ENCODE peak calls at places on chromosomes 4 and X, in ten cellular contexts. One of them, this sample, is unnamed.
A peak's percentile ranks its signal among the peaks of the same experiment; 100 is the strongest.

GRCh38 chr4:153218961-153219360 is 14.7 kb downstream of the TRIM2 start:
- DNase-seq in CD8-positive, alpha-beta T cell: no peak
- DNase-seq in mesendoderm: no peak
- DNase-seq in thoracic aorta: no peak
- DNase-seq in stomach: no peak
- DNase-seq in Peyer's patch: no peak
- DNase-seq in neural progenitor cell: no peak
- DNase-seq in endothelial cell of umbilical vein: no peak
- DNase-seq in upper lobe of left lung: no peak
- DNase-seq in CD8-positive, alpha-beta memory T cell: no peak
- DNase-seq in this sample: no peak

GRCh38 chr4:15682340-15682725 is 706 bp downstream of the FAM200B start:
- DNase-seq in CD8-positive, alpha-beta T cell: no peak
- DNase-seq in mesendoderm: no peak
- DNase-seq in thoracic aorta: no peak
- DNase-seq in stomach: no peak
- DNase-seq in Peyer's patch: no peak
- DNase-seq in neural progenitor cell: no peak
- DNase-seq in endothelial cell of umbilical vein: peak; percentile 63
- DNase-seq in upper lobe of left lung: no peak
- DNase-seq in CD8-positive, alpha-beta memory T cell: no peak
- DNase-seq in this sample: no peak

GRCh38 chrX:124863303-124863702 is 456.4 kb upstream of the TEX13C start:
- DNase-seq in CD8-positive, alpha-beta T cell: no peak
- DNase-seq in mesendoderm: peak; percentile 38
- DNase-seq in thoracic aorta: no peak
- DNase-seq in stomach: no peak
- DNase-seq in Peyer's patch: no peak
- DNase-seq in neural progenitor cell: peak; percentile 5
- DNase-seq in endothelial cell of umbilical vein: no peak
- DNase-seq in upper lobe of left lung: no peak
- DNase-seq in CD8-positive, alpha-beta memory T cell: no peak
- DNase-seq in this sample: no peak

GRCh38 chrX:45903781-45904201 is 641.4 kb downstream of the ZNF674 start:
- DNase-seq in CD8-positive, alpha-beta T cell: no peak
- DNase-seq in mesendoderm: peak; percentile 91
- DNase-seq in thoracic aorta: no peak
- DNase-seq in stomach: no peak
- DNase-seq in Peyer's patch: no peak
- DNase-seq in neural progenitor cell: peak; percentile 33
- DNase-seq in endothelial cell of umbilical vein: peak; percentile 1
- DNase-seq in upper lobe of left lung: peak; percentile 24
- DNase-seq in CD8-positive, alpha-beta memory T cell: no peak
- DNase-seq in this sample: no peak

GRCh38 chr4:57342406-57342805 is 232.2 kb upstream of the IGFBP7 start:
- DNase-seq in CD8-positive, alpha-beta T cell: no peak
- DNase-seq in mesendoderm: no peak
- DNase-seq in thoracic aorta: no peak
- DNase-seq in stomach: no peak
- DNase-seq in Peyer's patch: no peak
- DNase-seq in neural progenitor cell: no peak
- DNase-seq in endothelial cell of umbilical vein: no peak
- DNase-seq in upper lobe of left lung: no peak
- DNase-seq in CD8-positive, alpha-beta memory T cell: no peak
- DNase-seq in this sample: no peak

GRCh38 chrX:37824491-37825224 is 22.7 kb downstream of the DYNLT3 start:
- DNase-seq in CD8-positive, alpha-beta T cell: no peak
- DNase-seq in mesendoderm: no peak
- DNase-seq in thoracic aorta: no peak
- DNase-seq in stomach: no peak
- DNase-seq in Peyer's patch: no peak
- DNase-seq in neural progenitor cell: no peak
- DNase-seq in endothelial cell of umbilical vein: no peak
- DNase-seq in upper lobe of left lung: no peak
- DNase-seq in CD8-positive, alpha-beta memory T cell: no peak
- DNase-seq in this sample: no peak

GRCh38 chr4:175996231-175996630 is 69.4 kb upstream of the WDR17 start:
- DNase-seq in CD8-positive, alpha-beta T cell: no peak
- DNase-seq in mesendoderm: no peak
- DNase-seq in thoracic aorta: no peak
- DNase-seq in stomach: no peak
- DNase-seq in Peyer's patch: no peak
- DNase-seq in neural progenitor cell: no peak
- DNase-seq in endothelial cell of umbilical vein: no peak
- DNase-seq in upper lobe of left lung: no peak
- DNase-seq in CD8-positive, alpha-beta memory T cell: no peak
- DNase-seq in this sample: no peak

GRCh38 chr4:99352602-99353580 is at the start of gene ADH1C:
- DNase-seq in CD8-positive, alpha-beta T cell: no peak
- DNase-seq in mesendoderm: no peak
- DNase-seq in thoracic aorta: no peak
- DNase-seq in stomach: no peak
- DNase-seq in Peyer's patch: no peak
- DNase-seq in neural progenitor cell: no peak
- DNase-seq in endothelial cell of umbilical vein: no peak
- DNase-seq in upper lobe of left lung: no peak
- DNase-seq in CD8-positive, alpha-beta memory T cell: no peak
- DNase-seq in this sample: no peak

GRCh38 chr4:6732441-6733357 is 16.7 kb downstream of the BLOC1S4 start:
- DNase-seq in CD8-positive, alpha-beta T cell: no peak
- DNase-seq in mesendoderm: peak; percentile 68
- DNase-seq in thoracic aorta: no peak
- DNase-seq in stomach: peak; percentile 85
- DNase-seq in Peyer's patch: peak; percentile 82
- DNase-seq in neural progenitor cell: no peak
- DNase-seq in endothelial cell of umbilical vein: peak; percentile 15
- DNase-seq in upper lobe of left lung: peak; percentile 86
- DNase-seq in CD8-positive, alpha-beta memory T cell: no peak
- DNase-seq in this sample: peak; percentile 91

GRCh38 chrX:46545111-46546005 is at the start of gene ZNF674:
- DNase-seq in CD8-positive, alpha-beta T cell: peak; percentile 93
- DNase-seq in mesendoderm: peak; percentile 95
- DNase-seq in thoracic aorta: peak; percentile 56
- DNase-seq in stomach: peak; percentile 93
- DNase-seq in Peyer's patch: peak; percentile 96
- DNase-seq in neural progenitor cell: peak; percentile 95
- DNase-seq in endothelial cell of umbilical vein: peak; percentile 91
- DNase-seq in upper lobe of left lung: peak; percentile 92
- DNase-seq in CD8-positive, alpha-beta memory T cell: peak; percentile 92
- DNase-seq in this sample: peak; percentile 94

GRCh38 chr4:126526335-126526734 is 1106.4 kb upstream of the INTU start:
- DNase-seq in CD8-positive, alpha-beta T cell: no peak
- DNase-seq in mesendoderm: no peak
- DNase-seq in thoracic aorta: no peak
- DNase-seq in stomach: no peak
- DNase-seq in Peyer's patch: no peak
- DNase-seq in neural progenitor cell: no peak
- DNase-seq in endothelial cell of umbilical vein: no peak
- DNase-seq in upper lobe of left lung: no peak
- DNase-seq in CD8-positive, alpha-beta memory T cell: no peak
- DNase-seq in this sample: no peak

GRCh38 chrX:110944793-110945466 is 149.3 kb upstream of the CHRDL1 start:
- DNase-seq in CD8-positive, alpha-beta T cell: no peak
- DNase-seq in mesendoderm: peak; percentile 33
- DNase-seq in thoracic aorta: no peak
- DNase-seq in stomach: peak; percentile 45
- DNase-seq in Peyer's patch: no peak
- DNase-seq in neural progenitor cell: peak; percentile 65
- DNase-seq in endothelial cell of umbilical vein: no peak
- DNase-seq in upper lobe of left lung: no peak
- DNase-seq in CD8-positive, alpha-beta memory T cell: no peak
- DNase-seq in this sample: no peak

GRCh38 chrX:150229481-150229880 is 133.6 kb upstream of the MAMLD1 start:
- DNase-seq in CD8-positive, alpha-beta T cell: no peak
- DNase-seq in mesendoderm: no peak
- DNase-seq in thoracic aorta: no peak
- DNase-seq in stomach: no peak
- DNase-seq in Peyer's patch: no peak
- DNase-seq in neural progenitor cell: no peak
- DNase-seq in endothelial cell of umbilical vein: no peak
- DNase-seq in upper lobe of left lung: no peak
- DNase-seq in CD8-positive, alpha-beta memory T cell: no peak
- DNase-seq in this sample: no peak

GRCh38 chrX:149185087-149185486 is 320.0 kb downstream of the IDS start:
- DNase-seq in CD8-positive, alpha-beta T cell: no peak
- DNase-seq in mesendoderm: no peak
- DNase-seq in thoracic aorta: no peak
- DNase-seq in stomach: no peak
- DNase-seq in Peyer's patch: no peak
- DNase-seq in neural progenitor cell: no peak
- DNase-seq in endothelial cell of umbilical vein: no peak
- DNase-seq in upper lobe of left lung: no peak
- DNase-seq in CD8-positive, alpha-beta memory T cell: no peak
- DNase-seq in this sample: no peak

GRCh38 chr4:118823471-118823870 is 12.5 kb downstream of the SEC24D start:
- DNase-seq in CD8-positive, alpha-beta T cell: no peak
- DNase-seq in mesendoderm: no peak
- DNase-seq in thoracic aorta: no peak
- DNase-seq in stomach: peak; percentile 78
- DNase-seq in Peyer's patch: no peak
- DNase-seq in neural progenitor cell: no peak
- DNase-seq in endothelial cell of umbilical vein: no peak
- DNase-seq in upper lobe of left lung: peak; percentile 65
- DNase-seq in CD8-positive, alpha-beta memory T cell: no peak
- DNase-seq in this sample: no peak

GRCh38 chrX:125544856-125545255 is 225.2 kb downstream of the TEX13C start:
- DNase-seq in CD8-positive, alpha-beta T cell: peak; percentile 34
- DNase-seq in mesendoderm: no peak
- DNase-seq in thoracic aorta: no peak
- DNase-seq in stomach: no peak
- DNase-seq in Peyer's patch: no peak
- DNase-seq in neural progenitor cell: no peak
- DNase-seq in endothelial cell of umbilical vein: no peak
- DNase-seq in upper lobe of left lung: no peak
- DNase-seq in CD8-positive, alpha-beta memory T cell: no peak
- DNase-seq in this sample: no peak

GRCh38 chr4:57091657-57092162 is 18.5 kb downstream of the IGFBP7 start:
- DNase-seq in CD8-positive, alpha-beta T cell: no peak
- DNase-seq in mesendoderm: no peak
- DNase-seq in thoracic aorta: no peak
- DNase-seq in stomach: no peak
- DNase-seq in Peyer's patch: no peak
- DNase-seq in neural progenitor cell: no peak
- DNase-seq in endothelial cell of umbilical vein: no peak
- DNase-seq in upper lobe of left lung: no peak
- DNase-seq in CD8-positive, alpha-beta memory T cell: no peak
- DNase-seq in this sample: no peak

GRCh38 chr4:164204434-164204833 is 549.5 kb upstream of the SMIM31 start:
- DNase-seq in CD8-positive, alpha-beta T cell: no peak
- DNase-seq in mesendoderm: peak; percentile 96
- DNase-seq in thoracic aorta: no peak
- DNase-seq in stomach: no peak
- DNase-seq in Peyer's patch: no peak
- DNase-seq in neural progenitor cell: no peak
- DNase-seq in endothelial cell of umbilical vein: peak; percentile 36
- DNase-seq in upper lobe of left lung: no peak
- DNase-seq in CD8-positive, alpha-beta memory T cell: no peak
- DNase-seq in this sample: no peak

DNA sequence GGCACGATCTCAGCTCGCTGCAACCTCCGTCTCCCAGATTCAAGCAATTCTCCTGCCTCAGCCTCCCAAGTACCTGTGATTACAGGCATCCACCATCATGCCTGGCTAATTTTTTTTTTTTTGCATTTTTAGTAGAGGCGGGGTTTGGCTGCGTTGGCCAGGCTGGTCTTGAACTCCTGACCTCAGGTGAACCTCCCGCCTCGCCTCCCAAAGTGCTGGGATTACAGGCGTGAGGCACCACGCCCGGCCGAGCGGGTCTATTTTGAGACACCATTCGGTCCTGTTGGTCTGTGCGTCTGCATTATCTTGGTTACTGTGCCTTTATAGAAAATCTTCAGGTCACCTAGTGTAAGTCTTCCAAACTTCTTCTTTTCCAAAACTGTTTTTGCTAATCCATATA is 21.7 kb upstream of the RGS12 start:
- DNase-seq in CD8-positive, alpha-beta T cell: no peak
- DNase-seq in mesendoderm: no peak
- DNase-seq in thoracic aorta: no peak
- DNase-seq in stomach: peak; percentile 5
- DNase-seq in Peyer's patch: no peak
- DNase-seq in neural progenitor cell: no peak
- DNase-seq in endothelial cell of umbilical vein: no peak
- DNase-seq in upper lobe of left lung: no peak
- DNase-seq in CD8-positive, alpha-beta memory T cell: no peak
- DNase-seq in this sample: no peak
- H3K27ac ChIP-seq in CD8-positive, alpha-beta T cell: no peak overlapping the region
- H3K27ac ChIP-seq in mesendoderm: no peak overlapping the region
- H3K27ac ChIP-seq in thoracic aorta: no peak overlapping the region
- H3K27ac ChIP-seq in stomach: no peak overlapping the region
- H3K27ac ChIP-seq in Peyer's patch: no peak overlapping the region
- H3K27ac ChIP-seq in neural progenitor cell: no peak overlapping the region
- H3K27ac ChIP-seq in endothelial cell of umbilical vein: no peak overlapping the region
- H3K27ac ChIP-seq in upper lobe of left lung: no peak overlapping the region
- H3K27ac ChIP-seq in CD8-positive, alpha-beta memory T cell: no peak overlapping the region
- H3K27ac ChIP-seq in this sample: no peak overlapping the region

GRCh38 chr4:1832690-1833089 is 23.3 kb downstream of the LETM1 start:
- DNase-seq in CD8-positive, alpha-beta T cell: no peak
- DNase-seq in mesendoderm: no peak
- DNase-seq in thoracic aorta: no peak
- DNase-seq in stomach: no peak
- DNase-seq in Peyer's patch: no peak
- DNase-seq in neural progenitor cell: no peak
- DNase-seq in endothelial cell of umbilical vein: no peak
- DNase-seq in upper lobe of left lung: no peak
- DNase-seq in CD8-positive, alpha-beta memory T cell: no peak
- DNase-seq in this sample: no peak
- H3K36me3 ChIP-seq in CD8-positive, alpha-beta T cell: peaks cover 35% of the 10 kb centered on the region
- H3K36me3 ChIP-seq in mesendoderm: peaks cover 3% of the 10 kb centered on the region
- H3K36me3 ChIP-seq in thoracic aorta: peaks cover 51% of the 10 kb centered on the region
- H3K36me3 ChIP-seq in stomach: peaks cover 84% of the 10 kb centered on the region
- H3K36me3 ChIP-seq in Peyer's patch: peaks cover 73% of the 10 kb centered on the region
- H3K36me3 ChIP-seq in neural progenitor cell: no peaks in the 10 kb centered on the region
- H3K36me3 ChIP-seq in endothelial cell of umbilical vein: peaks cover 52% of the 10 kb centered on the region
- H3K36me3 ChIP-seq in upper lobe of left lung: peaks cover 59% of the 10 kb centered on the region
- H3K36me3 ChIP-seq in CD8-positive, alpha-beta memory T cell: peaks cover 19% of the 10 kb centered on the region
- H3K36me3 ChIP-seq in this sample: peaks cover 59% of the 10 kb centered on the region

DNA sequence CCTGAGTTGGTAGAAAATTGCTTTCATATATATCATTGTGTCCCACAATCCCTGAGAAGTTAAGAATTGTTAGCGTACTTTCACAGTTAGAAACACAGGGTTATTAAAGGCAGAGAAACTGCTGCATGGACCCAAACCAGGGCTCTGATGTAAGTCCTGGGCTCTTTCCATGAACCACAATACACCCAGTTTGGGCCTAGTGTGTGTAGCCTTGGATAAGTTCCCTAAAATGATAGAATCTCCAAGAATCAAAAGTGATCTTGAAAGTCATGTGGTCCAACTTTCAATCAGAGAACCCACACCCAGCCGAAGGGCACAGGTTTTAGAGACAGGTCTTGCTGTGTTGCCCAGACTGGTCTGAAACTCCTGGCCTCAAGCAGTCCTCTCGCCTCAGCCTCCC is 257.8 kb upstream of the KLF3 start:
- DNase-seq in CD8-positive, alpha-beta T cell: no peak
- DNase-seq in mesendoderm: no peak
- DNase-seq in thoracic aorta: no peak
- DNase-seq in stomach: no peak
- DNase-seq in Peyer's patch: no peak
- DNase-seq in neural progenitor cell: no peak
- DNase-seq in endothelial cell of umbilical vein: no peak
- DNase-seq in upper lobe of left lung: no peak
- DNase-seq in CD8-positive, alpha-beta memory T cell: no peak
- DNase-seq in this sample: no peak
- H3K4me1 ChIP-seq in CD8-positive, alpha-beta T cell: no peaks in the 10 kb centered on the region
- H3K4me1 ChIP-seq in mesendoderm: no peaks in the 10 kb centered on the region
- H3K4me1 ChIP-seq in thoracic aorta: no peaks in the 10 kb centered on the region
- H3K4me1 ChIP-seq in stomach: no peaks in the 10 kb centered on the region
- H3K4me1 ChIP-seq in Peyer's patch: no peaks in the 10 kb centered on the region
- H3K4me1 ChIP-seq in neural progenitor cell: no peaks in the 10 kb centered on the region
- H3K4me1 ChIP-seq in endothelial cell of umbilical vein: no peaks in the 10 kb centered on the region
- H3K4me1 ChIP-seq in upper lobe of left lung: no peaks in the 10 kb centered on the region
- H3K4me1 ChIP-seq in CD8-positive, alpha-beta memory T cell: no peaks in the 10 kb centered on the region
- H3K4me1 ChIP-seq in this sample: no peaks in the 10 kb centered on the region

GRCh38 chr4:77564231-77564630 is 41.4 kb upstream of the CXCL13 start:
- DNase-seq in CD8-positive, alpha-beta T cell: no peak
- DNase-seq in mesendoderm: no peak
- DNase-seq in thoracic aorta: no peak
- DNase-seq in stomach: peak; percentile 80
- DNase-seq in Peyer's patch: peak; percentile 50
- DNase-seq in neural progenitor cell: no peak
- DNase-seq in endothelial cell of umbilical vein: no peak
- DNase-seq in upper lobe of left lung: peak; percentile 71
- DNase-seq in CD8-positive, alpha-beta memory T cell: no peak
- DNase-seq in this sample: no peak
- H3K27ac ChIP-seq in CD8-positive, alpha-beta T cell: no peak overlapping the region
- H3K27ac ChIP-seq in mesendoderm: no peak overlapping the region
- H3K27ac ChIP-seq in thoracic aorta: no peak overlapping the region
- H3K27ac ChIP-seq in stomach: peak overlapping the region; percentile 47
- H3K27ac ChIP-seq in Peyer's patch: peak overlapping the region; percentile 73
- H3K27ac ChIP-seq in neural progenitor cell: no peak overlapping the region
- H3K27ac ChIP-seq in endothelial cell of umbilical vein: no peak overlapping the region
- H3K27ac ChIP-seq in upper lobe of left lung: peak overlapping the region; percentile 40
- H3K27ac ChIP-seq in CD8-positive, alpha-beta memory T cell: no peak overlapping the region
- H3K27ac ChIP-seq in this sample: peak overlapping the region; percentile 4

This sample was measured in tibial artery.